ENCODE peak calls at places on chromosomes 2 and 18, in six cellular contexts. F is gastrocnemius medialis; U is CD8-positive, alpha-beta T cell; L is DND-41; B is brain microvascular endothelial cell; K is upper lobe of left lung. O is an unnamed sample. For H3K27me3, the result is how much of the 10 kb centered on the place peaks cover.

GRCh38 chr2:40106061-40106460 is 327.0 kb upstream of the THUMPD2 start:
- DNase-seq in B (no peak), L (no peak), K (no peak), U (no peak), F (no peak), O (no peak)

GRCh38 chr2:29202819-29203495 is 87.7 kb downstream of the CLIP4 start:
- DNase-seq in F (no peak), B (no peak), U (no peak), K (no peak), L (no peak), O (no peak)

GRCh38 chr2:33619028-33619427 is 19.9 kb upstream of the FAM98A start:
- DNase-seq in K (no peak), L (no peak), U (no peak), B (no peak), F (no peak), O (no peak)

GRCh38 chr2:230889911-230890601 is 25.3 kb downstream of the ITM2C start:
- DNase-seq in U (no peak), L (no peak), K (no peak), B (no peak), F (no peak), O (no peak)

GRCh38 chr2:213188971-213189899 is 37.8 kb upstream of the IKZF2 start:
- DNase-seq in L (no peak), F (no peak), U (no peak), B (peak), K (no peak), O (no peak)

GRCh38 chr2:22673501-22673900 is 711.5 kb upstream of the KLHL29 start:
- DNase-seq in U (no peak), B (no peak), K (no peak), L (peak), F (no peak), O (no peak)

GRCh38 chr18:57150828-57151227 is 3.9 kb downstream of the BOD1L2 start:
- DNase-seq in B (no peak), L (no peak), F (no peak), K (no peak), U (no peak), O (no peak)

GRCh38 chr2:4693266-4693665 is 989.9 kb downstream of the DCDC2C start:
- DNase-seq in L (peak), K (no peak), F (no peak), U (no peak), B (peak), O (no peak)

GRCh38 chr2:25903216-25903776 is 25.0 kb upstream of the ASXL2 start:
- DNase-seq in K (no peak), F (no peak), B (no peak), U (no peak), L (no peak), O (no peak)

GRCh38 chr2:231722721-231723307 is 14.5 kb downstream of the PTMA start:
- DNase-seq in U (no peak), F (no peak), K (no peak), L (no peak), B (no peak), O (no peak)

GRCh38 chr2:36330456-36331395 is 24.9 kb upstream of the CRIM1 start:
- DNase-seq in U (no peak), L (no peak), F (no peak), B (no peak), K (no peak), O (no peak)

GRCh38 chr2:43480874-43481273 is 115.0 kb downstream of the THADA start:
- DNase-seq in B (no peak), U (no peak), L (no peak), K (no peak), F (no peak), O (no peak)

GRCh38 chr2:239870863-239871262 is 154.3 kb downstream of the NDUFA10 start:
- DNase-seq in B (no peak), F (no peak), U (no peak), K (no peak), L (no peak), O (no peak)

GRCh38 chr2:3307901-3308300 is 69.7 kb downstream of the EIPR1 start:
- DNase-seq in U (no peak), F (no peak), K (no peak), B (no peak), L (no peak), O (no peak)

GRCh38 chr18:75207298-75208054 is 1.5 kb downstream of the PTGR3 start:
- DNase-seq in K (no peak), U (no peak), L (no peak), F (no peak), B (no peak), O (no peak)

GRCh38 chr2:234773129-234773528 is 178.7 kb upstream of the SH3BP4 start:
- DNase-seq in U (no peak), K (no peak), B (no peak), F (no peak), L (no peak), O (no peak)

GRCh38 chr2:25546852-25547251 is 126.5 kb downstream of the DTNB start:
- DNase-seq in F (no peak), L (no peak), U (no peak), B (no peak), K (no peak), O (no peak)

GRCh38 chr2:74441690-74442482 is at the start of gene RTKN:
- DNase-seq in B (no peak), K (peak), F (no peak), U (no peak), L (no peak), O (no peak)

GRCh38 chr2:197740200-197740599 is 35.0 kb downstream of the MARS2 start:
- DNase-seq in U (no peak), B (no peak), L (no peak), F (no peak), K (no peak), O (no peak)

GRCh38 chr18:44246001-44246400 is 434.7 kb upstream of the SETBP1 start:
- DNase-seq in U (no peak), K (no peak), L (no peak), F (no peak), B (peak), O (no peak)

DNA sequence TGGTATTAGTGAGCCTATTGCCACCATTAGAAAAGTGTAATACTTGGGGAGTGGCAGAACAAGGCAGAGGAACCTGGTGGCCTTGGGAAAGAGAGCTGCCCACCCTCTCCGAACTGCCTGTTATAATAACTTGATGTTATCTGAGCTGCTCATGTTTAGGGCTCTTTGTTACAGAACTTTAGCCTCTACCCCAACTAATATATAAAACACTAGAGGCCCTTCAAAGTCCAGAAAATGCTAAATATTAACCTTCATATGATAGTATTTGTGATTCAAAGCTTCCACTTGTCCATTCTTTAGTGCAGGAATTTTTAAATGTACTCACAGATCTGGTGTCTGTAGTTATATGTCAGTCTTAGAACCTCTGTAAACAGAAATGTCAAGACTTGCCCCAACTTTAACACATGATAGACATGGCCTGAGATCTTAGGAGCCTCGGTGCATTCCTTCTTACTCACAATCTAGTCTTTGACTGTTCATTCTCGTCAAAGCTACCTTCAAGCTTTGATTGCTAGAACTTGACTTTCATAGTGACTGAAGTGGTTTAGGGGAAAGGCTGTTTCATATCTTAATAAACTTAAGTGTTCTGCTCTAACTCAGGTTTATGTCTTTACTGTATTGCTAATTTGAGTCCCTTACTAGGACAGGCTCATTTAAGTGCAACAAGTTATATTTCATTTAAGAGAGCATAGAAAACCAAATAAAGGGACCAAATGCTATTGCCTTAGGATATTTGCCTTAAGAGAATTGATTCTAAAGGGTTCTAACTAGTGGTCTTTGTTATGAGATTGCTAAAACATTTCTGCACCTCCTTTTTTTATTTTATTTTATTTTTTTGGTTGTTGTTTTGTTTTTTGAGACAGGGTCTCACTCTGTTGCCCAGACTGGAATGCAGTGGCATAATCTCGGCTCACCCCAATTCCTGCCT is 41.6 kb downstream of the DDX1 start:
- DNase-seq in L (no peak), F (no peak), B (no peak), U (no peak), K (no peak), O (no peak)
- H3K27me3 ChIP-seq in L (under half), F (under half), B (under half), U (under half), K (under half), O (under half)

GRCh38 chr18:22682720-22683119 is 250.4 kb upstream of the RBBP8 start:
- DNase-seq in U (no peak), L (no peak), K (no peak), B (no peak), F (no peak), O (no peak)

GRCh38 chr18:22681912-22682311 is 251.2 kb upstream of the RBBP8 start:
- DNase-seq in F (no peak), K (no peak), U (no peak), L (no peak), B (no peak), O (no peak)

GRCh38 chr18:22683786-22684185 is 249.3 kb upstream of the RBBP8 start:
- DNase-seq in L (no peak), U (no peak), K (no peak), F (no peak), B (no peak), O (no peak)

GRCh38 chr18:22684268-22684667 is 248.9 kb upstream of the RBBP8 start:
- DNase-seq in L (no peak), K (no peak), B (no peak), F (no peak), U (no peak), O (no peak)

DNA sequence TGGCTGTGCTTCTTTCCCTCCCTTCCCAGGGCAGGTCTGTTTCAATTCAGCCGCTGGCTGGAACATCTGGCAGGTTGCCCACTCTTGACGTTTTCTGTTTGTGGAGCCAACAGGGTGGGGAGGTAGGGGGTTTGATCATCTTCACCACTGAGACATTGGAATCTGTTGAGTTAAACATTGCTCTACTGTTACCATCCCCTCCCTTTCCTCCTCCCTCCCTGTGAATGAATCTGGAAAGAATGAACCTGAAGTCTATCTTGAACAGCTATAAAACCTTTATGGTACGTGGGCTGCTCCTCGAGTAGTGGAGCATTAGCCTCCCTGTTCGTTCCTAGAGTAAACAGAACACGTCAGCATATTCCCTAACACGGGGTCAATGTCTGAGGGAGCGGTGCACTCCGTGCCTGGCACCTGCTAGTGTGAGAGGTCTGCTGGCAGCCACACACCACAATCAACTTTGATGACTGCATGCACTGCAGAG is 249.9 kb upstream of the RBBP8 start:
- DNase-seq in U (no peak), F (no peak), K (peak), L (no peak), B (peak), O (no peak)
- H3K27me3 ChIP-seq in U (under half), F (under half), K (under half), L (under half), B (under half), O (under half)

DNA sequence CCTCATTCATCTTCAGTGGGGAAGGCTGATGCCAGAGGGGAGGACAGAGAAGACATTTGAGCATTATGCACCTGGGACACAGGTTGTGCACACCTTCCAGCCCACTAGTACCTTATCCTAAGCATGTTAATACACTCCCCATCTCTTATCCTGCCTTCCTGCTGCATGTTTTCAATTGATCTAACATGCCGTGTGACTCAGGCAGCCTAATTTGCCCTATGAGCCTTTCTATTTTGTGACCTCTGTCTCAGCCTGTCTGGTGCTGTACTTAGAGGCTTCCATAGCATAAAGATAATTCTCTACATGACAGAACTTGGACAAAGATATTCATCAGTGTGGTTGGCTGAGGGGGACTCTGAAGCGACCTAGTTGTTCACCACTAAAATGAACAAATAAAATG is 8.6 kb upstream of the TMEM37 start:
- DNase-seq in K (no peak), U (no peak), F (no peak), L (no peak), B (no peak), O (no peak)
- H3K27me3 ChIP-seq in K (under half), U (under half), F (under half), L (under half), B (under half), O (under half)

GRCh38 chr18:79439201-79440023 is 43.7 kb downstream of the NFATC1 start:
- DNase-seq in U (no peak), K (no peak), F (peak), L (peak), B (no peak), O (peak)
- H3K27me3 ChIP-seq in U (under half), K (under half), F (under half), L (under half), B (under half), O (under half)

GRCh38 chr2:70902067-70902442 is 33.6 kb upstream of the ATP6V1B1 start:
- DNase-seq in B (no peak), L (no peak), F (no peak), K (no peak), U (no peak), O (no peak)
- H3K27me3 ChIP-seq in B (under half), L (under half), F (half or more), K (under half), U (half or more), O (under half)

GRCh38 chr2:100682536-100682935 is 119.7 kb downstream of the PDCL3 start:
- DNase-seq in K (no peak), U (no peak), B (no peak), L (no peak), F (no peak), O (no peak)
- H3K27me3 ChIP-seq in K (under half), U (under half), B (under half), L (under half), F (under half), O (under half)

GRCh38 chr18:73670536-73670935 is 477.1 kb downstream of the FBXO15 start:
- DNase-seq in K (no peak), B (no peak), F (no peak), U (no peak), L (no peak), O (no peak)
- H3K27me3 ChIP-seq in K (under half), B (under half), F (under half), U (under half), L (under half), O (under half)

DNA sequence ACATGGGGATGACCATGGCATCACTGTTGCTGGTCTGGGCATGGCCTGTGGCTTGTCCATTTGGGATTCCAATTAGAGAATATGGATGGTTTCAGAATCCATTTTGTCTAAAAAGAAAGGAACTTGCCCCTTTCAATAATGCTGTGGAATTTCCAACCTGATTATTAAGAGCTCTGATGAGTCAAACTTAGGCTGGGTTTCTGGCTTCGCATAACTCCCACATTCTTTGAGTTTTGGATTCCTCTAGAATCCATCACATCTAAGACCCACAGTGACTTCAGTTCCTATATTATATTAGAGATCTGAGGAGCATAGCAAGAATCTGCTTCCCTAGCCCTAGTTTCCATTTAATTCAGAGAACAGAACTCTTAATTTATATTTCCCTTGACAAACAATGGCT is 531.5 kb downstream of the TNS1 start:
- DNase-seq in K (no peak), U (no peak), L (no peak), F (no peak), B (peak), O (no peak)
- H3K27me3 ChIP-seq in K (under half), U (under half), L (under half), F (under half), B (under half), O (under half)

GRCh38 chr2:38572167-38572566 is 30.6 kb downstream of the HNRNPLL start:
- DNase-seq in B (peak), U (no peak), L (no peak), K (peak), F (no peak), O (no peak)
- H3K27me3 ChIP-seq in B (under half), U (under half), L (under half), K (under half), F (under half), O (under half)